ENCODE peak calls at places on chromosomes 5 and 9, in six cellular contexts. U, M, Y, V, W and N are unnamed samples.

GRCh38 chr5:170632985-170633234 is 129.1 kb downstream of the KCNIP1 start:
- DNase-seq in U (no peak), M (peak; percentile 7), Y (no peak), V (peak; percentile 60), W (peak; percentile 45), N (peak; percentile 64)

GRCh38 chr5:102664946-102665345 is 90.2 kb upstream of the PAM start:
- DNase-seq in U (no peak), M (no peak), Y (no peak), V (no peak), W (no peak), N (no peak)

GRCh38 chr5:178208540-178209227 is 4.4 kb downstream of the HNRNPAB start:
- DNase-seq in U (no peak), M (no peak), Y (no peak), V (no peak), W (no peak), N (peak; percentile 21)

GRCh38 chr9:83919111-83919510 is 2.1 kb downstream of the KIF27 start:
- DNase-seq in U (no peak), M (no peak), Y (no peak), V (no peak), W (no peak), N (no peak)

GRCh38 chr5:142973932-142974331 is 203.8 kb downstream of the ARHGAP26 start:
- DNase-seq in U (no peak), M (no peak), Y (no peak), V (no peak), W (no peak), N (no peak)

GRCh38 chr5:55601209-55601618 is 66.5 kb upstream of the PLPP1 start:
- DNase-seq in U (peak; percentile 81), M (no peak), Y (peak; percentile 52), V (peak; percentile 90), W (peak; percentile 72), N (no peak)

GRCh38 chr9:12699529-12699928 is 6.3 kb downstream of the TYRP1 start:
- DNase-seq in U (no peak), M (no peak), Y (peak; percentile 4), V (no peak), W (no peak), N (no peak)

GRCh38 chr9:4894076-4894475 is 91.0 kb upstream of the JAK2 start:
- DNase-seq in U (peak; percentile 34), M (no peak), Y (peak; percentile 80), V (no peak), W (no peak), N (no peak)

GRCh38 chr5:82593481-82593880 is 315.3 kb upstream of the RPS23 start:
- DNase-seq in U (peak; percentile 79), M (no peak), Y (no peak), V (no peak), W (no peak), N (no peak)

GRCh38 chr5:73296772-73297171 is 123.8 kb downstream of the TMEM174 start:
- DNase-seq in U (peak; percentile 92), M (no peak), Y (no peak), V (no peak), W (no peak), N (no peak)

GRCh38 chr5:96795626-96796025 is 12.1 kb downstream of the ERAP1 start:
- DNase-seq in U (no peak), M (no peak), Y (no peak), V (no peak), W (no peak), N (no peak)

GRCh38 chr5:80668016-80668969 is 13.5 kb upstream of the DHFR start:
- DNase-seq in U (no peak), M (no peak), Y (peak; percentile 57), V (no peak), W (no peak), N (no peak)

GRCh38 chr5:54944364-54944763 is 41.0 kb downstream of the ESM1 start:
- DNase-seq in U (peak; percentile 30), M (peak; percentile 7), Y (peak; percentile 24), V (peak; percentile 16), W (no peak), N (no peak)

GRCh38 chr9:110444911-110445310 is 107.2 kb upstream of the TXNDC8 start:
- DNase-seq in U (peak; percentile 43), M (no peak), Y (no peak), V (no peak), W (no peak), N (no peak)

GRCh38 chr5:139837711-139838380 is 42.2 kb downstream of the PSD2 start:
- DNase-seq in U (no peak), M (no peak), Y (no peak), V (no peak), W (no peak), N (peak; percentile 44)

GRCh38 chr9:101849102-101849707 is 110.8 kb upstream of the GRIN3A start:
- DNase-seq in U (no peak), M (no peak), Y (no peak), V (no peak), W (no peak), N (no peak)

GRCh38 chr9:91474656-91475055 is 51.0 kb upstream of the NFIL3 start:
- DNase-seq in U (peak; percentile 43), M (no peak), Y (peak; percentile 24), V (no peak), W (no peak), N (no peak)

GRCh38 chr5:32331217-32331926 is 18.6 kb upstream of the MTMR12 start:
- DNase-seq in U (no peak), M (no peak), Y (peak; percentile 17), V (no peak), W (peak; percentile 72), N (no peak)

GRCh38 chr5:78806544-78806943 is 158.0 kb upstream of the LHFPL2 start:
- DNase-seq in U (peak; percentile 93), M (no peak), Y (peak; percentile 73), V (no peak), W (no peak), N (no peak)

GRCh38 chr5:143033535-143034260 is 263.5 kb downstream of the ARHGAP26 start:
- DNase-seq in U (peak; percentile 58), M (no peak), Y (peak; percentile 99), V (no peak), W (no peak), N (no peak)

GRCh38 chr9:13395086-13395485 is 115.6 kb upstream of the MPDZ start:
- DNase-seq in U (no peak), M (no peak), Y (peak; percentile 57), V (no peak), W (no peak), N (no peak)

GRCh38 chr5:141084487-141084989 is 9.9 kb upstream of the PCDHB2 start:
- DNase-seq in U (peak; percentile 12), M (no peak), Y (peak; percentile 43), V (peak; percentile 50), W (no peak), N (no peak)

GRCh38 chr9:94937214-94937903 is 210.9 kb downstream of the AOPEP start:
- DNase-seq in U (peak; percentile 82), M (no peak), Y (peak; percentile 79), V (no peak), W (no peak), N (no peak)

GRCh38 chr9:2271426-2271825 is 256.3 kb downstream of the SMARCA2 start:
- DNase-seq in U (no peak), M (no peak), Y (peak; percentile 33), V (no peak), W (no peak), N (no peak)

GRCh38 chr9:22392523-22392922 is 54.1 kb upstream of the DMRTA1 start:
- DNase-seq in U (no peak), M (no peak), Y (no peak), V (no peak), W (no peak), N (no peak)

GRCh38 chr5:5497132-5497748 is 74.8 kb downstream of the ICE1 start:
- DNase-seq in U (peak; percentile 56), M (no peak), Y (peak; percentile 31), V (peak; percentile 55), W (no peak), N (no peak)

GRCh38 chr9:106218854-106219253 is 524.5 kb downstream of the TMEM38B start:
- DNase-seq in U (no peak), M (no peak), Y (peak; percentile 2), V (no peak), W (no peak), N (no peak)

GRCh38 chr9:94511134-94511942 is 43.5 kb upstream of the PCAT7 start:
- DNase-seq in U (no peak), M (no peak), Y (peak; percentile 12), V (no peak), W (no peak), N (no peak)

GRCh38 chr9:16867571-16868311 is 2.7 kb downstream of the BNC2 start:
- DNase-seq in U (peak; percentile 84), M (no peak), Y (peak; percentile 48), V (no peak), W (no peak), N (no peak)

GRCh38 chr5:53323511-53323910 is 156.9 kb upstream of the FST start:
- DNase-seq in U (no peak), M (no peak), Y (peak; percentile 99), V (no peak), W (no peak), N (peak; percentile 75)
- H3K27ac ChIP-seq in U (no peak overlapping the region), M (no peak overlapping the region), Y (peak overlapping the region; percentile 97), V (no peak overlapping the region), W (no peak overlapping the region), N (peak overlapping the region; percentile 100)

GRCh38 chr5:33807771-33808170 is 84.0 kb downstream of the ADAMTS12 start:
- DNase-seq in U (no peak), M (no peak), Y (no peak), V (no peak), W (no peak), N (no peak)

GRCh38 chr5:33806736-33807442 is 84.9 kb downstream of the ADAMTS12 start:
- DNase-seq in U (peak; percentile 61), M (no peak), Y (peak; percentile 56), V (no peak), W (no peak), N (no peak)

GRCh38 chr5:33808699-33809098 is 83.1 kb downstream of the ADAMTS12 start:
- DNase-seq in U (no peak), M (no peak), Y (no peak), V (no peak), W (no peak), N (no peak)

DNA sequence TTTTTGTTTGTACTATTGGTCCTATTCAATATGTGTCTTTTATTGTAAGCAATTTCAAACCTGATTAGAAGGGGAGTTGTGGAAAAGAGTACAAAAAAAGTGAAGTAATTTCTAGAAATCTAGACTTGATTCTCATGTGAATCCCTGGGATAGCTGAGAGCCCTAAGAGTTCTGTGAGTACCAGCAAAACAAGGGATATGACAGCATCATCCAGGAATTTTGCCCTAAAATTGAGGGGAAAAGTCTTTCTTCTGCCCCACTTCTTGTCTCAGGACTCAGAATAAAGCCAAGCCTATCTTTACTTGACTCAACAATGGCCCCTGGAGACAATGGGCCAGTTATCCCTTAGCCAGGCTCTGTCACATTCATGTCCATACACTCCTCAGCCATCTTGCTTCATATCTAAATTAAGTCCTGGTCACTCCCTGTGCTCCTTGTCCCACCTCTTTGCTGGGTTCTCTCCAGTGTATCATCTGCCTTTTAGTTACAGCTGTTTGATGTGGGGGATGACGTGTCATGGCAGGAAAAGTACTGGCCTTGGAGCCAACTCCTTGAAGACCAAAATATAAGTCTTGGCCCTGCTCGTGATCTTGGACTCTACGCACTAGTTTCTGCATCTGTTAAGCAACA is 81.2 kb downstream of the ADAMTS12 start:
- DNase-seq in U (no peak), M (no peak), Y (no peak), V (no peak), W (no peak), N (no peak)
- H3K27ac ChIP-seq in U (peak overlapping the region; percentile 81), M (no peak overlapping the region), Y (no peak overlapping the region), V (peak overlapping the region; percentile 23), W (no peak overlapping the region), N (peak overlapping the region; percentile 20)

GRCh38 chr9:124292696-124293593 is 35.2 kb downstream of the NEK6 start:
- DNase-seq in U (no peak), M (no peak), Y (no peak), V (no peak), W (no peak), N (no peak)
- H3K27ac ChIP-seq in U (no peak overlapping the region), M (no peak overlapping the region), Y (no peak overlapping the region), V (no peak overlapping the region), W (no peak overlapping the region), N (peak overlapping the region; percentile 80)

GRCh38 chr9:128244443-128245226 is 31.2 kb downstream of the GOLGA2 start:
- DNase-seq in U (no peak), M (no peak), Y (no peak), V (peak; percentile 79), W (peak; percentile 49), N (peak; percentile 45)
- H3K27ac ChIP-seq in U (no peak overlapping the region), M (no peak overlapping the region), Y (no peak overlapping the region), V (peak overlapping the region; percentile 71), W (peak overlapping the region; percentile 34), N (no peak overlapping the region)